ENCODE peak calls at places on chromosome 3, in five cellular contexts. R, H, N, Y and M are unnamed samples.

GRCh38 chr3:165466856-165467255 is 270.7 kb upstream of the SLITRK3 start:
- DNase-seq in N (no peak), Y (no peak), R (no peak), H (no peak), M (no peak)

GRCh38 chr3:12891985-12892839 is 50.8 kb upstream of the RPL32 start:
- DNase-seq in R (peak; percentile 51), N (no peak), Y (peak; percentile 81), H (peak; percentile 39), M (no peak)

GRCh38 chr3:98188553-98188952 is 22.1 kb downstream of the OR5H15 start:
- DNase-seq in R (peak; percentile 16), N (no peak), H (peak; percentile 7), Y (no peak), M (peak; percentile 53)

GRCh38 chr3:171262431-171262830 is 197.8 kb downstream of the TNIK start:
- DNase-seq in H (no peak), N (no peak), Y (no peak), R (no peak), M (no peak)

GRCh38 chr3:121604759-121605158 is 11.6 kb downstream of the FBXO40 start:
- DNase-seq in R (no peak), Y (no peak), H (no peak), N (no peak), M (no peak)

GRCh38 chr3:141498592-141499223 is 11.9 kb downstream of the RASA2 start:
- DNase-seq in R (no peak), Y (no peak), N (no peak), H (no peak), M (peak; percentile 74)

GRCh38 chr3:71714595-71714994 is 10.6 kb downstream of the EIF4E3 start:
- DNase-seq in N (no peak), R (no peak), H (no peak), Y (no peak), M (no peak)

GRCh38 chr3:143291826-143292447 is 172.4 kb downstream of the CHST2 start:
- DNase-seq in H (no peak), R (no peak), N (no peak), Y (no peak), M (no peak)

GRCh38 chr3:181369637-181370036 is 342.1 kb upstream of the SOX2 start:
- DNase-seq in H (no peak), Y (no peak), R (no peak), N (no peak), M (no peak)

GRCh38 chr3:28716939-28717338 is 368.3 kb upstream of the AZI2 start:
- DNase-seq in N (no peak), R (no peak), H (no peak), Y (no peak), M (no peak)

GRCh38 chr3:57152150-57152549 is 13.0 kb downstream of the IL17RD start:
- DNase-seq in N (no peak), H (no peak), Y (no peak), R (peak; percentile 9), M (no peak)

GRCh38 chr3:153399636-153400035 is 237.6 kb downstream of the RAP2B start:
- DNase-seq in Y (no peak), R (no peak), H (no peak), N (no peak), M (no peak)

GRCh38 chr3:9111349-9112265 is 137.8 kb downstream of the SRGAP3 start:
- DNase-seq in N (no peak), H (no peak), Y (peak; percentile 24), R (no peak), M (no peak)

GRCh38 chr3:73623996-73624362 is 762 bp downstream of the PDZRN3 start:
- DNase-seq in H (no peak), N (peak; percentile 57), Y (no peak), R (no peak), M (no peak)

GRCh38 chr3:185363662-185364203 is 797 bp downstream of the MAP3K13 start:
- DNase-seq in Y (no peak), R (no peak), H (no peak), N (no peak), M (no peak)

GRCh38 chr3:15983232-15983631 is 185.5 kb upstream of the ANKRD28 start:
- DNase-seq in N (no peak), H (no peak), R (no peak), Y (no peak), M (no peak)

GRCh38 chr3:159796744-159797143 is 191.9 kb upstream of the IL12A start:
- DNase-seq in H (no peak), N (no peak), R (no peak), Y (no peak), M (no peak)

GRCh38 chr3:47712398-47712797 is 69.3 kb downstream of the SMARCC1 start:
- DNase-seq in R (no peak), H (no peak), Y (no peak), N (no peak), M (no peak)

GRCh38 chr3:7407107-7407506 is 546.2 kb downstream of the GRM7 start:
- DNase-seq in H (peak; percentile 7), N (no peak), Y (no peak), R (no peak), M (no peak)

GRCh38 chr3:125322166-125322565 is 53.0 kb downstream of the ZNF148 start:
- DNase-seq in R (no peak), H (no peak), N (no peak), Y (no peak), M (no peak)

GRCh38 chr3:143329567-143330164 is 210.1 kb downstream of the CHST2 start:
- DNase-seq in Y (no peak), H (no peak), N (no peak), R (peak; percentile 3), M (no peak)

GRCh38 chr3:133868166-133868565 is 27.5 kb downstream of the RAB6B start:
- DNase-seq in R (no peak), Y (no peak), N (no peak), H (no peak), M (no peak)

GRCh38 chr3:182413061-182413460 is 380.2 kb upstream of the ATP11B start:
- DNase-seq in Y (no peak), N (no peak), R (no peak), H (no peak), M (no peak)

GRCh38 chr3:143991713-143992112 is 20.1 kb downstream of the DIPK2A start:
- DNase-seq in R (no peak), H (no peak), N (no peak), Y (no peak), M (no peak)

GRCh38 chr3:135159848-135160247 is 364.8 kb downstream of the EPHB1 start:
- DNase-seq in R (no peak), Y (no peak), N (no peak), H (no peak), M (no peak)

GRCh38 chr3:73472429-73472828 is 152.3 kb downstream of the PDZRN3 start:
- DNase-seq in R (no peak), N (no peak), Y (no peak), H (no peak), M (no peak)

GRCh38 chr3:42961633-42962032 is 17.5 kb upstream of the GASK1A start:
- DNase-seq in H (peak; percentile 41), R (peak; percentile 42), N (no peak), Y (peak; percentile 59), M (no peak)

GRCh38 chr3:46089237-46090011 is 62.1 kb upstream of the XCR1 start:
- DNase-seq in N (no peak), H (no peak), Y (no peak), R (no peak), M (peak; percentile 78)

GRCh38 chr3:31896643-31897433 is 84.2 kb downstream of the OSBPL10 start:
- DNase-seq in H (no peak), R (peak; percentile 11), Y (no peak), N (no peak), M (no peak)

GRCh38 chr3:23640472-23641146 is 165.1 kb upstream of the UBE2E1 start:
- DNase-seq in N (no peak), H (no peak), Y (no peak), R (no peak), M (no peak)

GRCh38 chr3:97942801-97943546 is 29.3 kb downstream of the RIOX2 start:
- DNase-seq in R (no peak), H (no peak), N (no peak), Y (no peak), M (no peak)

GRCh38 chr3:55489804-55490132 is 2.7 kb upstream of the WNT5A start:
- DNase-seq in R (no peak), H (no peak), N (no peak), Y (no peak), M (no peak)

GRCh38 chr3:55486101-55486856 is 827 bp downstream of the WNT5A start:
- DNase-seq in R (no peak), H (no peak), Y (no peak), N (no peak), M (no peak)

GRCh38 chr3:55488398-55489055 is 1.4 kb upstream of the WNT5A start:
- DNase-seq in Y (no peak), R (no peak), N (no peak), H (no peak), M (peak; percentile 26)

GRCh38 chr3:55486857-55487375 is at the start of gene WNT5A:
- DNase-seq in Y (no peak), N (no peak), R (no peak), H (no peak), M (no peak)

GRCh38 chr3:55487376-55488241 is 503 bp upstream of the WNT5A start:
- DNase-seq in N (no peak), Y (no peak), R (no peak), H (no peak), M (no peak)
- TF ChIP-seq SRF in N (no peak), Y (no peak), R (no peak), H (no peak), M (no peak)

GRCh38 chr3:177212756-177213155 is 15.5 kb upstream of the TBL1XR1 start:
- DNase-seq in R (no peak), H (no peak), N (no peak), Y (peak; percentile 40), M (no peak)

GRCh38 chr3:177209509-177209908 is 12.2 kb upstream of the TBL1XR1 start:
- DNase-seq in N (no peak), Y (no peak), R (no peak), H (no peak), M (no peak)

GRCh38 chr3:177210744-177211502 is 13.6 kb upstream of the TBL1XR1 start:
- DNase-seq in H (no peak), Y (no peak), R (no peak), N (no peak), M (no peak)

GRCh38 chr3:177212278-177212610 is 15.0 kb upstream of the TBL1XR1 start:
- DNase-seq in N (no peak), Y (no peak), H (no peak), R (no peak), M (no peak)

GRCh38 chr3:177211503-177212277 is 14.4 kb upstream of the TBL1XR1 start:
- DNase-seq in N (no peak), Y (no peak), H (no peak), R (peak; percentile 74), M (no peak)
- TF ChIP-seq SRF in N (no peak), Y (no peak), H (no peak), R (no peak), M (no peak)

GRCh38 chr3:162022931-162023330 is 526.3 kb downstream of the OTOL1 start:
- DNase-seq in R (no peak), Y (no peak), H (no peak), N (no peak), M (no peak)
- TF ChIP-seq SRF in R (no peak), Y (no peak), H (no peak), N (no peak), M (no peak)

DNA sequence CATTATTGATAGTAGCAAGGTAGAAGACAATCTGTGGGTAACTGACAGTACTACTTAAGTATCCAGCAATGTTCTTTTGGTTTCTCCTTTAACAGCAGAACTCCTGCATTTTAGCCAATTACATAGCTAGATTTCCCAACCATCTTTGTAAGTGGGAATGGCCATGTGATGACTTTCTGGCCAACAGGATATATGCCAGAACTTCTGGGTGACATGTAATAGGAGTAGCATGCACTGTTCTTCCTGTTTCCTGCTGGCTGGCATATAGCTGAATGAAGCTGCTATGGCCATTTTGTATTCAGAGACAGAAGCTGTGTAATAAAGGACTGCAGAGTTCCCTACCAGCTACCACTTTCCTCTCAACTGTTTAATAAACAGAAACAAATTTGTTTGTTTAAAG is 18.0 kb downstream of the SPICE1 start:
- DNase-seq in H (no peak), R (no peak), N (no peak), Y (no peak), M (no peak)
- TF ChIP-seq SRF in H (no peak), R (no peak), N (no peak), Y (no peak), M (no peak)